ENCODE peak calls at places on chromosomes 1 and 21, in five cellular contexts. V is right lobe of liver, X is RWPE2, Z is PC-3, W is fibroblast of lung. G is an unnamed sample. For H3K4me1, the result is how much of the 10 kb centered on the place peaks cover.

GRCh38 chr21:39385299-39386145 is 36.6 kb upstream of the HMGN1 start:
- DNase-seq in X (no peak), W (peak), Z (no peak), V (peak), G (no peak)

GRCh38 chr1:7932524-7933149 is 8.0 kb downstream of the TNFRSF9 start:
- DNase-seq in V (no peak), Z (no peak), W (no peak), X (no peak), G (no peak)

GRCh38 chr1:84944767-84945486 is 51.9 kb upstream of the LPAR3 start:
- DNase-seq in Z (peak), X (no peak), V (no peak), W (peak), G (peak)

GRCh38 chr1:58412071-58412580 is 134.4 kb downstream of the OMA1 start:
- DNase-seq in V (no peak), X (no peak), W (peak), Z (peak), G (no peak)

GRCh38 chr1:65075123-65075976 is 72.7 kb upstream of the AK4 start:
- DNase-seq in V (no peak), Z (peak), X (no peak), W (peak), G (no peak)

GRCh38 chr1:153032677-153033308 is 1.8 kb downstream of the SPRR1B start:
- DNase-seq in Z (peak), X (peak), V (no peak), W (peak), G (no peak)

GRCh38 chr1:153728305-153729066 is 636 bp downstream of the INTS3 start:
- DNase-seq in V (peak), Z (peak), X (no peak), W (peak), G (peak)

GRCh38 chr1:94061513-94062443 is 59.2 kb downstream of the ABCA4 start:
- DNase-seq in W (peak), V (peak), Z (peak), X (no peak), G (peak)

GRCh38 chr1:172201572-172201971 is 218.9 kb upstream of the C1orf105 start:
- DNase-seq in V (no peak), X (no peak), W (no peak), Z (no peak), G (no peak)

GRCh38 chr1:181077576-181078242 is 10.8 kb upstream of the IER5 start:
- DNase-seq in W (peak), X (no peak), V (no peak), Z (peak), G (no peak)

GRCh38 chr1:181079382-181079781 is 9.1 kb upstream of the IER5 start:
- DNase-seq in Z (peak), W (no peak), X (no peak), V (no peak), G (no peak)

GRCh38 chr1:181080543-181080942 is 8.0 kb upstream of the IER5 start:
- DNase-seq in Z (no peak), X (no peak), W (no peak), V (no peak), G (no peak)

GRCh38 chr1:181081399-181081798 is 7.1 kb upstream of the IER5 start:
- DNase-seq in V (no peak), X (no peak), Z (no peak), W (no peak), G (no peak)

GRCh38 chr1:181079920-181080319 is 8.6 kb upstream of the IER5 start:
- DNase-seq in Z (no peak), V (no peak), W (no peak), X (no peak), G (no peak)
- H3K4me1 ChIP-seq in Z (under half), V (under half), W (under half), X (under half), G (under half)

GRCh38 chr1:234532511-234532922 is 53.5 kb upstream of the TARBP1 start:
- DNase-seq in X (no peak), W (peak), Z (no peak), V (peak), G (peak)
- H3K4me1 ChIP-seq in X (under half), W (under half), Z (under half), V (half or more), G (half or more)

GRCh38 chr1:226656601-226657277 is 82.3 kb downstream of the ITPKB start:
- DNase-seq in Z (peak), V (no peak), X (no peak), W (peak), G (no peak)
- H3K4me1 ChIP-seq in Z (under half), V (under half), X (under half), W (under half), G (half or more)

DNA sequence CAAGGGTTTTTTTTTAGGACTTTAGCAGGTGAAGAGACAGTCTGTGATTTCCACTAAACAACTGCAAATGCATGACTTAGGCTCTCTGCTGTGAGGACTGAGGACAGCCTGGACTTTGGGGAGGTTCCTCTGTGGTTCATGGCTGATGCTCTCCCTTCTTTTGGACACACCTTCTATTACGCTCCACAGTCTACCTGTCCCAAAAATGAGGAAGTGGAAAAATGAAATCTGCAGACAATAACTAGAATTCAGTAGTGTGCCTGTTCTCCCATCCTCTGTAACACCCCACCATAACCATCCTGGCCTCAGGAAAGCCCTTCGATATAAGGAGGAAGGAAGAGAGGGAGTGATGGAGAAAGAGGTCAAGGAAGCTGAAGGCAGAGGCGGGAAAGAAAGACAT is 68.7 kb downstream of the NTPCR start:
- DNase-seq in W (no peak), V (no peak), Z (no peak), X (no peak), G (no peak)
- H3K4me1 ChIP-seq in W (under half), V (under half), Z (under half), X (under half), G (under half)

GRCh38 chr1:15953294-15953771 is 22.6 kb downstream of the ZBTB17 start:
- DNase-seq in V (no peak), X (no peak), W (peak), Z (no peak), G (no peak)
- H3K4me1 ChIP-seq in V (under half), X (half or more), W (half or more), Z (under half), G (under half)

DNA sequence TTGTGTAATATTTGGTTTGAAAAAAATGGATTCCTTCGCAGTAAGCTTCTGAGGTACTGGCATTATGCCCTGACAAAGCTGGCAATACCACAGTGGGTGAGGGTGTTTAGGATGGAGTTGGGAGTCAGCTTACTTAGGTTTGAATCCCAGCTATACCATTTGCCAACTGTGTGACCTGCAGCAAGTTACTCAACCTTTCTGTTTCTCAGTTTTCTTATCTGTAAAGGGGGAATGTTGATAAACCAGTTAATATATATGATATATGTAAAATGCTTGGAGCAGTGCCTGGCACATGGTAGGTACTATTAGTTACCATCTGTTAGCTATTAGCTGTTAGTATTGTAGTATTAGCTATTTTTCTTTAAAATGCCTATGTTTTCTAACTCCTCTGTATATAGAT is 4.9 kb upstream of the HDGF start:
- DNase-seq in X (no peak), V (no peak), Z (no peak), W (no peak), G (no peak)
- H3K4me1 ChIP-seq in X (under half), V (under half), Z (under half), W (under half), G (under half)

GRCh38 chr1:110630770-110631663 is 24.9 kb upstream of the KCNA2 start:
- DNase-seq in X (no peak), V (peak), W (peak), Z (peak), G (no peak)
- H3K4me1 ChIP-seq in X (under half), V (under half), W (under half), Z (under half), G (under half)

G was measured in right atrium auricular region.